ENCODE peak calls at places on chromosomes 12 and 14, in six cellular contexts. F is GM13977; O is uterus; Q is stimulated activated CD8-positive, alpha-beta memory T cell treated with anti-CD3 and anti-CD28 coated beads, Interleukin-15, amount 100 ng/mL, for 24 hours; U is CD8-positive, alpha-beta T cell; D is HEK293T. G is an unnamed sample.

GRCh38 chr12:43957732-43958131 is 121.9 kb downstream of the TMEM117 start:
- DNase-seq in F (peak; percentile 59), O (no peak), Q (no peak), U (no peak), D (peak; percentile 46), G (no peak)

GRCh38 chr12:49279706-49280159 is 14.9 kb downstream of the TUBA1C start:
- DNase-seq in F (no peak), O (no peak), Q (no peak), U (no peak), D (no peak), G (no peak)

GRCh38 chr12:128069359-128069997 is 197.5 kb upstream of the TMEM132C start:
- DNase-seq in F (peak; percentile 36), O (no peak), Q (no peak), U (no peak), D (peak; percentile 20), G (peak; percentile 58)

GRCh38 chr14:34507459-34507858 is 32.0 kb downstream of the EAPP start:
- DNase-seq in F (no peak), O (no peak), Q (no peak), U (no peak), D (no peak), G (no peak)

GRCh38 chr12:111412007-111412829 is 6.5 kb downstream of the SH2B3 start:
- DNase-seq in F (no peak), O (no peak), Q (no peak), U (no peak), D (no peak), G (no peak)

GRCh38 chr12:49823350-49823749 is 4.9 kb downstream of the NCKAP5L start:
- DNase-seq in F (no peak), O (no peak), Q (no peak), U (no peak), D (no peak), G (no peak)

GRCh38 chr12:69471667-69472385 is 1.6 kb downstream of the FRS2 start:
- DNase-seq in F (peak; percentile 43), O (no peak), Q (no peak), U (no peak), D (no peak), G (no peak)

GRCh38 chr12:75974323-75975273 is 57.0 kb downstream of the PHLDA1 start:
- DNase-seq in F (no peak), O (no peak), Q (no peak), U (no peak), D (no peak), G (no peak)

GRCh38 chr14:75860561-75861160 is 121.1 kb downstream of the TGFB3 start:
- DNase-seq in F (no peak), O (no peak), Q (no peak), U (no peak), D (no peak), G (no peak)

GRCh38 chr14:102957222-102957621 is 34.8 kb downstream of the AMN start:
- DNase-seq in F (no peak), O (no peak), Q (no peak), U (no peak), D (no peak), G (no peak)

GRCh38 chr14:24403294-24404013 is 4.7 kb downstream of the NYNRIN start:
- DNase-seq in F (no peak), O (no peak), Q (no peak), U (no peak), D (no peak), G (no peak)